ENCODE peak calls at places on chromosomes 1 and 21, in four cellular contexts. X, I, Y and U are unnamed samples.

GRCh38 chr1:33634806-33635205 is 162.4 kb downstream of the ZSCAN20 start:
- DNase-seq in X (peak), I (peak), Y (peak), U (peak)

GRCh38 chr1:247528812-247529474 is 7.3 kb downstream of the OR2C3 start:
- DNase-seq in X (no peak), I (no peak), Y (no peak), U (no peak)

GRCh38 chr1:226064816-226065248 is 2.3 kb downstream of the H3-3A start:
- DNase-seq in X (peak), I (peak), Y (no peak), U (no peak)

GRCh38 chr1:228149341-228150020 is at the start of gene GJC2:
- DNase-seq in X (peak), I (peak), Y (peak), U (no peak)

GRCh38 chr1:25774921-25775774 is 24.8 kb upstream of the SELENON start:
- DNase-seq in X (peak), I (no peak), Y (peak), U (no peak)

GRCh38 chr1:221419513-221420088 is 322.3 kb downstream of the DUSP10 start:
- DNase-seq in X (no peak), I (no peak), Y (no peak), U (no peak)

GRCh38 chr1:39625462-39626273 is 13.8 kb downstream of the HEYL start:
- DNase-seq in X (peak), I (no peak), Y (peak), U (no peak)

GRCh38 chr1:87291107-87291506 is 37.6 kb upstream of the LMO4 start:
- DNase-seq in X (no peak), I (no peak), Y (no peak), U (no peak)

GRCh38 chr1:155499953-155500621 is 62.5 kb downstream of the ASH1L start:
- DNase-seq in X (peak), I (no peak), Y (no peak), U (no peak)

GRCh38 chr1:45566722-45567121 is 16.1 kb downstream of the AKR1A1 start:
- DNase-seq in X (peak), I (no peak), Y (no peak), U (no peak)

GRCh38 chr1:1554926-1555915 is 14.8 kb upstream of the TMEM240 start:
- DNase-seq in X (no peak), I (peak), Y (no peak), U (no peak)

GRCh38 chr1:43284711-43285110 is 670 bp downstream of the C1orf210 start:
- DNase-seq in X (no peak), I (no peak), Y (no peak), U (no peak)

GRCh38 chr1:52365091-52365745 is 787 bp downstream of the CC2D1B start:
- DNase-seq in X (peak), I (peak), Y (peak), U (no peak)

GRCh38 chr1:24126672-24127023 is 14.7 kb upstream of the MYOM3 start:
- DNase-seq in X (no peak), I (no peak), Y (no peak), U (no peak)

GRCh38 chr1:209010831-209011230 is 572.7 kb upstream of the CAMK1G start:
- DNase-seq in X (no peak), I (no peak), Y (no peak), U (no peak)

GRCh38 chr1:150979007-150979722 is 2.9 kb upstream of the ANXA9 start:
- DNase-seq in X (peak), I (peak), Y (peak), U (peak)

GRCh38 chr1:240073097-240073496 is 18.6 kb upstream of the FMN2 start:
- DNase-seq in X (no peak), I (no peak), Y (no peak), U (no peak)

GRCh38 chr1:224169876-224170275 is 13.2 kb upstream of the DEGS1 start:
- DNase-seq in X (no peak), I (no peak), Y (no peak), U (no peak)

GRCh38 chr1:212470059-212470458 is 37.3 kb downstream of the NENF start:
- DNase-seq in X (no peak), I (no peak), Y (no peak), U (no peak)

GRCh38 chr1:219130536-219130935 is 43.1 kb upstream of the LYPLAL1 start:
- DNase-seq in X (no peak), I (no peak), Y (no peak), U (no peak)

GRCh38 chr1:214318356-214318755 is 37.4 kb downstream of the SMYD2 start:
- DNase-seq in X (no peak), I (peak), Y (no peak), U (no peak)

GRCh38 chr1:214318956-214319355 is 38.0 kb downstream of the SMYD2 start:
- DNase-seq in X (no peak), I (no peak), Y (no peak), U (no peak)

GRCh38 chr1:214317734-214318133 is 36.8 kb downstream of the SMYD2 start:
- DNase-seq in X (no peak), I (no peak), Y (no peak), U (no peak)

GRCh38 chr1:214321686-214322453 is 40.9 kb downstream of the SMYD2 start:
- DNase-seq in X (no peak), I (peak), Y (no peak), U (no peak)

GRCh38 chr1:214319930-214320329 is 39.0 kb downstream of the SMYD2 start:
- DNase-seq in X (no peak), I (no peak), Y (no peak), U (no peak)
- TF ChIP-seq CTCF in X (no peak), I (peak), Y (peak), U (peak)

GRCh38 chr1:206908038-206908437 is 10.8 kb downstream of the IL24 start:
- DNase-seq in X (no peak), I (no peak), Y (no peak), U (no peak)

GRCh38 chr1:206905295-206906164 is 8.3 kb downstream of the IL24 start:
- DNase-seq in X (no peak), I (no peak), Y (no peak), U (no peak)

GRCh38 chr1:206909883-206910318 is 11.8 kb downstream of the FCMR start:
- DNase-seq in X (no peak), I (peak), Y (no peak), U (no peak)

GRCh38 chr1:206909167-206909882 is 12.1 kb downstream of the IL24 start:
- DNase-seq in X (peak), I (peak), Y (peak), U (peak)

DNA sequence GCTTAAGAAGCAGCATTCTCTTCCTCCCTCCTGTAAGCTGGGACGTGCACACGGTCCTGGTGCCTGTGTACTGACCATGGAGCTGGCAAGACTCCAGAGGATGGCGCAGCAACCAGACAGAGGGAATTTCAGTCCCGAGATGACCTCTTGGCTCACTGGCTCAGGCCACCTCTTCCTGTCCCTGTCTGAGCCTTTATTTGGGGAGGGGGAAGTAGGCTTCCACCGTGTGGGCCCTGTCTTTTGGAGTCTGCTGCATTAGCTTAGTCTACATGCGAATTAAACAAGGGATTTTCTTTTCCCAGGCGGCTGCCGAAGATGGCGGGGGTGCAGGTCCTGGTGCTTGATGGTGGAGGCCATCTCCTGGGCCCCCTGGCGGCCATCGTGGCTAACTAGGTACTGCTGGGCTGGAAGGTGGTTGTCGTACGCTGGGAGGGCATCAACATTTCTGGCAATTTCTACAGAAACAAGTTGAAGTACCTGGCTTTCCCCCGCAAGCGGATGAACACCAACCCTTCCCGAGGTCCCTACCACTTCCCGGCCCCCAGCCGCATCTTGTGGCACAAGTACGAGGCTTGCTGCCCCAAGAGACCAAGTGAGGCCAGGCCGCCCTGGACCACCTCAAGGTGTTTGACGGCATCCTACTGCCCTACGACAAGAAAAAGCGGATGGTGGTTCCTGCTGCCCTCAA is 10.2 kb downstream of the IL24 start:
- DNase-seq in X (peak), I (peak), Y (peak), U (no peak)
- TF ChIP-seq CTCF in X (peak), I (peak), Y (peak), U (peak)

DNA sequence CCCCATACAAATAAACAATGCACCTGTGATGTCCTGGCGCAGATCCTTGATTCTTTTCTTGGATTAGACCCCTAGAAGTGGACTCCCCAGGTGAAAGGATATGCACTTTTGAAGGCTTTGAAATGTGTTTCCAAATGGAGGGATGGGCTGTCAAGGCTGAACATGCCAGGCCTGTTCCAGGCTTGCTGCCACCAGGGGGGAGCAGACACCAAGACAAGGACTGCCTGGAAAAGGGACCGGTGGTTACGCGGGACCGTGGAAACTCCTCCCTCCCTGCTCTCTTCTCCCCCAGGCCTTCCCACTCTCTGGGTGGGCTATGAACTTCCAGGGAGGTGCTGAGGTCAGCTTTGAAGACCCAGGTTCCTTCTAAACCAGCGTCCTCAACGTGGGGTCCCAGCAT is 12.7 kb downstream of the C1QB start:
- DNase-seq in X (peak), I (peak), Y (peak), U (peak)
- TF ChIP-seq CTCF in X (peak), I (peak), Y (peak), U (peak)

GRCh38 chr21:44443291-44443890 is 11.9 kb upstream of the LRRC3 start:
- DNase-seq in X (no peak), I (no peak), Y (peak), U (no peak)

GRCh38 chr21:44442266-44443125 is 12.8 kb upstream of the LRRC3 start:
- DNase-seq in X (no peak), I (no peak), Y (no peak), U (no peak)

GRCh38 chr21:44445413-44445812 is 9.9 kb upstream of the LRRC3 start:
- DNase-seq in X (no peak), I (no peak), Y (no peak), U (no peak)

GRCh38 chr21:44443891-44444285 is 11.4 kb upstream of the LRRC3 start:
- DNase-seq in X (no peak), I (no peak), Y (no peak), U (no peak)

DNA sequence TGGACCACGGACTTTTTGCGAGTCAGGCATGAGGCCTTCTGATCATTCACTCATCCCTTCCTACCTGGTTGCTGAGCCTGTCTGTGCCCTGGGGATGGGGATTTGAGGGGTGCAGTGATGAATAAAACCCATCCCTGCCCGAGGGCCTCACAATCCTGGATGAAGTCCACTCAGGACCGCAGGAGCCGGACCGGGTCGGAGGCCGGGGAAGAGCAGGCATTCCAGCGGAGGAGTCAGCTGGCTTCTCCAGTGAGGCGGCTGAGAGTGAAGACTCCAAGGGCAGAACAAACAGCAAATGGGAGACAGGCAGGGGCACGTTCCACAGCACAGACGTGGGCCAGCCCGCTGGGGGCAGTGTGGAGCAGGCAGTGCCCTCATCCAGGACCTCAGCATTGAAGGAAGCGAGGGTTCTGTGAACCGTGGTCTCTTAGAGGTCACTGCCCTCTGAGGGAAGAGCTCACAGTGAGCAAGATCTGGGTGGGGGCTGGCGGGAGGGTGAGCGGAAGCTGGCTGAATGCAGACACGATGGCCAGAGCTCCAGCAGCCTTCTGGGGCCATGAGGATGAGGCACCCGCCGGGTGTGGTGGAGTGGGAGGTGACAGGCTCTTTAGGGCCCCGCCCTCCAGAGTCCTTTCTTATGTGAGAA is 10.9 kb upstream of the LRRC3 start:
- DNase-seq in X (no peak), I (peak), Y (no peak), U (no peak)
- TF ChIP-seq CTCF in X (no peak), I (peak), Y (no peak), U (peak)

DNA sequence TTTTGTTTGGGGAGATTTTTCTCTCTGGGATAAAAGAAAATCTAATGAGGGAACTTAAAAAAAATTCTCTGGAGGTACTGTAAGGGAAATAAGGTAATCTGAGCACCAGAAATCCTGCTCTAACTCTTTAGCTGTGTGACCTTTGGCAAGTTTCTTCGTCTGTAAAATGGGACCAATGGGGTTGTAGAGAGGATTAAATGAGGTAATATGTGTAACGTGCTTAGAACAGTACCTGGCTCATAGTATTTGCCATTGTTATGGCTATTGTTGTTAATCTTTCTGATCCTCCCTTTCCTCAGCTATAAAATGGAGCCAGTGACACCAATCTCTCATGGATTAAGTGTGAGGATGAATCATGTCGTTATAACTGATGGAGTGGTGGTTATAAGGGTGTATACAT is 845 bp upstream of the KLHDC8A start:
- DNase-seq in X (no peak), I (no peak), Y (no peak), U (no peak)
- TF ChIP-seq CTCF in X (no peak), I (no peak), Y (no peak), U (no peak)